ENCODE peak calls at places on chromosome 11, in four cellular contexts. K, W, S and N are unnamed samples.

GRCh38 chr11:110665689-110666465 is 46.4 kb downstream of the ARHGAP20 start:
- DNase-seq in K (no peak), W (no peak), S (no peak), N (no peak)

GRCh38 chr11:35587972-35588371 is 30.3 kb upstream of the FJX1 start:
- DNase-seq in K (no peak), W (no peak), S (no peak), N (no peak)

GRCh38 chr11:67029146-67029545 is 6.2 kb downstream of the SYT12 start:
- DNase-seq in K (no peak), W (no peak), S (no peak), N (no peak)

GRCh38 chr11:33606762-33607161 is 93.9 kb downstream of the C11orf91 start:
- DNase-seq in K (no peak), W (no peak), S (peak; percentile 15), N (no peak)

GRCh38 chr11:8252388-8252787 is 11.3 kb downstream of the LMO1 start:
- DNase-seq in K (no peak), W (no peak), S (no peak), N (no peak)

GRCh38 chr11:106202935-106203620 is 125.6 kb downstream of the AASDHPPT start:
- DNase-seq in K (no peak), W (no peak), S (no peak), N (no peak)

GRCh38 chr11:11427185-11427944 is 74.3 kb upstream of the CSNK2A3 start:
- DNase-seq in K (peak; percentile 74), W (no peak), S (no peak), N (no peak)

GRCh38 chr11:5192738-5193137 is 7.7 kb downstream of the OR51V1 start:
- DNase-seq in K (no peak), W (no peak), S (no peak), N (no peak)

GRCh38 chr11:93166867-93167266 is 30.9 kb downstream of the SLC36A4 start:
- DNase-seq in K (no peak), W (no peak), S (no peak), N (no peak)

GRCh38 chr11:1231396-1232327 is 8.8 kb downstream of the MUC5B start:
- DNase-seq in K (peak; percentile 8), W (no peak), S (no peak), N (no peak)

GRCh38 chr11:119196833-119197483 is 9.2 kb upstream of the CBL start:
- DNase-seq in K (peak; percentile 92), W (peak; percentile 65), S (peak; percentile 78), N (peak; percentile 74)

GRCh38 chr11:126963603-126964353 is 36.8 kb downstream of the KIRREL3 start:
- DNase-seq in K (no peak), W (no peak), S (peak; percentile 35), N (no peak)

GRCh38 chr11:69218946-69219720 is 63.4 kb downstream of the SMIM38 start:
- DNase-seq in K (no peak), W (no peak), S (no peak), N (no peak)

GRCh38 chr11:104765401-104765800 is 132.9 kb downstream of the CASP12 start:
- DNase-seq in K (no peak), W (no peak), S (no peak), N (no peak)